ENCODE peak calls at places on chromosomes 1 and 21, in five cellular contexts. Z is ELR; P is choroid plexus epithelial cell; Y is stimulated activated CD8-positive, alpha-beta memory T cell treated with anti-CD3 and anti-CD28 coated beads, Interleukin-15, amount 100 ng/mL, for 4 hours; S is BE2C. O is an unnamed sample.

GRCh38 chr1:110606784-110607662 is 865 bp upstream of the KCNA2 start:
- DNase-seq in Z (no peak), P (peak), Y (no peak), S (no peak), O (no peak)

GRCh38 chr1:195501118-195501517 is 1107.1 kb downstream of the KCNT2 start:
- DNase-seq in Z (no peak), P (no peak), Y (no peak), S (no peak), O (no peak)

GRCh38 chr1:180501865-180502360 is 464 bp downstream of the ACBD6 start:
- DNase-seq in Z (no peak), P (no peak), Y (no peak), S (no peak), O (no peak)

GRCh38 chr1:239719642-239720258 is 333.4 kb downstream of the CHRM3 start:
- DNase-seq in Z (peak), P (peak), Y (peak), S (no peak), O (no peak)

GRCh38 chr1:117632269-117633067 is 26.6 kb downstream of the TENT5C start:
- DNase-seq in Z (no peak), P (no peak), Y (no peak), S (no peak), O (no peak)

GRCh38 chr1:15578921-15579682 is 5.7 kb downstream of the AGMAT start:
- DNase-seq in Z (no peak), P (no peak), Y (no peak), S (no peak), O (no peak)

GRCh38 chr1:94658221-94658620 is 116.7 kb upstream of the F3 start:
- DNase-seq in Z (peak), P (peak), Y (no peak), S (no peak), O (no peak)

GRCh38 chr1:173100476-173101107 is 49.9 kb upstream of the TNFSF18 start:
- DNase-seq in Z (no peak), P (no peak), Y (no peak), S (no peak), O (no peak)

GRCh38 chr1:81525085-81525484 is 275.6 kb upstream of the ADGRL2 start:
- DNase-seq in Z (no peak), P (no peak), Y (no peak), S (no peak), O (no peak)

GRCh38 chr1:174114788-174115448 is 44.4 kb upstream of the RABGAP1L start:
- DNase-seq in Z (peak), P (peak), Y (no peak), S (peak), O (no peak)

GRCh38 chr1:44264143-44264542 is 50.9 kb downstream of the DMAP1 start:
- DNase-seq in Z (no peak), P (no peak), Y (no peak), S (no peak), O (no peak)

GRCh38 chr1:211517006-211517405 is 25.0 kb upstream of the RD3 start:
- DNase-seq in Z (no peak), P (no peak), Y (no peak), S (no peak), O (no peak)

GRCh38 chr1:180182721-180183311 is 28.1 kb downstream of the QSOX1 start:
- DNase-seq in Z (no peak), P (no peak), Y (no peak), S (no peak), O (no peak)

GRCh38 chr1:192862271-192862670 is 53.4 kb downstream of the RGS2 start:
- DNase-seq in Z (no peak), P (no peak), Y (no peak), S (no peak), O (no peak)

GRCh38 chr1:7915826-7916225 is 24.8 kb downstream of the TNFRSF9 start:
- DNase-seq in Z (no peak), P (no peak), Y (peak), S (no peak), O (no peak)

GRCh38 chr1:109158433-109158832 is 44.5 kb downstream of the ELAPOR1 start:
- DNase-seq in Z (no peak), P (no peak), Y (no peak), S (no peak), O (no peak)

GRCh38 chr1:18182518-18183160 is 75.0 kb downstream of the IGSF21 start:
- DNase-seq in Z (peak), P (no peak), Y (no peak), S (peak), O (no peak)

GRCh38 chr21:35138665-35139381 is 89.7 kb upstream of the RUNX1 start:
- DNase-seq in Z (peak), P (peak), Y (peak), S (no peak), O (no peak)

GRCh38 chr1:67724928-67725560 is 40.0 kb downstream of the GADD45A start:
- DNase-seq in Z (peak), P (peak), Y (no peak), S (no peak), O (peak)

GRCh38 chr1:195475568-195475967 is 1132.7 kb downstream of the KCNT2 start:
- DNase-seq in Z (no peak), P (no peak), Y (no peak), S (no peak), O (no peak)

GRCh38 chr1:41314781-41315481 is 46.3 kb upstream of the FOXO6 start:
- DNase-seq in Z (peak), P (peak), Y (no peak), S (no peak), O (no peak)

GRCh38 chr1:109933856-109934711 is 23.4 kb downstream of the CSF1 start:
- DNase-seq in Z (peak), P (peak), Y (no peak), S (no peak), O (no peak)

GRCh38 chr21:28769683-28770082 is 223.0 kb downstream of the LTN1 start:
- DNase-seq in Z (no peak), P (peak), Y (no peak), S (no peak), O (no peak)

GRCh38 chr1:172342584-172343245 is 77.8 kb upstream of the C1orf105 start:
- DNase-seq in Z (peak), P (no peak), Y (no peak), S (no peak), O (no peak)

GRCh38 chr1:155209373-155209721 is 852 bp downstream of the MTX1 start:
- DNase-seq in Z (no peak), P (no peak), Y (no peak), S (no peak), O (no peak)

GRCh38 chr1:183493540-183494245 is 21.4 kb downstream of the SMG7 start:
- DNase-seq in Z (no peak), P (peak), Y (no peak), S (no peak), O (no peak)

GRCh38 chr1:111234866-111235265 is 7.4 kb downstream of the CHI3L2 start:
- DNase-seq in Z (peak), P (peak), Y (no peak), S (no peak), O (no peak)

GRCh38 chr1:33455537-33456301 is 16.7 kb upstream of the ZSCAN20 start:
- DNase-seq in Z (peak), P (peak), Y (no peak), S (peak), O (no peak)

GRCh38 chr1:192984058-192984457 is 75.1 kb downstream of the UCHL5 start:
- DNase-seq in Z (no peak), P (no peak), Y (no peak), S (no peak), O (no peak)

GRCh38 chr1:158819461-158820443 is 11.4 kb upstream of the MNDA start:
- DNase-seq in Z (no peak), P (peak), Y (no peak), S (no peak), O (no peak)

GRCh38 chr1:182189535-182190066 is 128.1 kb upstream of the ZNF648 start:
- DNase-seq in Z (no peak), P (no peak), Y (no peak), S (no peak), O (no peak)

GRCh38 chr1:4851666-4852065 is 197.3 kb downstream of the AJAP1 start:
- DNase-seq in Z (no peak), P (no peak), Y (no peak), S (no peak), O (no peak)

GRCh38 chr1:94617139-94617805 is 75.7 kb upstream of the F3 start:
- DNase-seq in Z (peak), P (peak), Y (no peak), S (no peak), O (no peak)

GRCh38 chr21:45001134-45002095 is 61.6 kb downstream of the SLX9 start:
- DNase-seq in Z (peak), P (no peak), Y (no peak), S (peak), O (no peak)

GRCh38 chr1:31934706-31935629 is 3.2 kb downstream of the PTP4A2 start:
- DNase-seq in Z (peak), P (peak), Y (no peak), S (no peak), O (no peak)

GRCh38 chr1:115771847-115772457 is 3.4 kb upstream of the CASQ2 start:
- DNase-seq in Z (peak), P (peak), Y (no peak), S (peak), O (no peak)

GRCh38 chr1:181090653-181091126 is 2.2 kb downstream of the IER5 start:
- DNase-seq in Z (peak), P (no peak), Y (no peak), S (no peak), O (no peak)

GRCh38 chr1:173757666-173758065 is 42.9 kb downstream of the KLHL20 start:
- DNase-seq in Z (no peak), P (no peak), Y (no peak), S (no peak), O (no peak)

GRCh38 chr1:48851638-48852037 is 74.9 kb upstream of the BEND5 start:
- DNase-seq in Z (no peak), P (no peak), Y (no peak), S (no peak), O (no peak)

O was measured in tibial nerve.